ENCODE peak calls at places on chromosome 15, in seven cellular contexts. One of them, this sample, is unnamed.

GRCh38 chr15:53962646-53963561 is 15.3 kb upstream of the UNC13C start:
- DNase-seq in germinal center: no peak
- DNase-seq in activated CD8-positive, alpha-beta memory T cell treated with anti-CD3 and anti-CD28 coated beads, Interleukin-2, amount 50 U/mL, for 4 hours: no peak
- DNase-seq in activated CD4-positive, alpha-beta T cell treated with anti-CD3 and anti-CD28 coated beads, Interleukin-2, amount 50 U/mL, for 24 hours: no peak
- DNase-seq in stimulated activated CD4-positive, alpha-beta T cell treated with anti-CD3 and anti-CD28 coated beads, Interleukin-2, amount 100 ng/mL, for 24 hours: peak
- DNase-seq in amniotic stem cell: no peak
- DNase-seq in H4: peak
- DNase-seq in this sample: peak

GRCh38 chr15:66873856-66874255 is 171.8 kb downstream of the SMAD6 start:
- DNase-seq in germinal center: no peak
- DNase-seq in activated CD8-positive, alpha-beta memory T cell treated with anti-CD3 and anti-CD28 coated beads, Interleukin-2, amount 50 U/mL, for 4 hours: no peak
- DNase-seq in activated CD4-positive, alpha-beta T cell treated with anti-CD3 and anti-CD28 coated beads, Interleukin-2, amount 50 U/mL, for 24 hours: no peak
- DNase-seq in stimulated activated CD4-positive, alpha-beta T cell treated with anti-CD3 and anti-CD28 coated beads, Interleukin-2, amount 100 ng/mL, for 24 hours: no peak
- DNase-seq in amniotic stem cell: no peak
- DNase-seq in H4: peak
- DNase-seq in this sample: no peak

GRCh38 chr15:66685638-66686150 is 16.3 kb upstream of the SMAD6 start:
- DNase-seq in germinal center: no peak
- DNase-seq in activated CD8-positive, alpha-beta memory T cell treated with anti-CD3 and anti-CD28 coated beads, Interleukin-2, amount 50 U/mL, for 4 hours: no peak
- DNase-seq in activated CD4-positive, alpha-beta T cell treated with anti-CD3 and anti-CD28 coated beads, Interleukin-2, amount 50 U/mL, for 24 hours: no peak
- DNase-seq in stimulated activated CD4-positive, alpha-beta T cell treated with anti-CD3 and anti-CD28 coated beads, Interleukin-2, amount 100 ng/mL, for 24 hours: no peak
- DNase-seq in amniotic stem cell: no peak
- DNase-seq in H4: no peak
- DNase-seq in this sample: no peak

GRCh38 chr15:65085990-65086679 is 9.6 kb downstream of the KBTBD13 start:
- DNase-seq in germinal center: no peak
- DNase-seq in activated CD8-positive, alpha-beta memory T cell treated with anti-CD3 and anti-CD28 coated beads, Interleukin-2, amount 50 U/mL, for 4 hours: no peak
- DNase-seq in activated CD4-positive, alpha-beta T cell treated with anti-CD3 and anti-CD28 coated beads, Interleukin-2, amount 50 U/mL, for 24 hours: no peak
- DNase-seq in stimulated activated CD4-positive, alpha-beta T cell treated with anti-CD3 and anti-CD28 coated beads, Interleukin-2, amount 100 ng/mL, for 24 hours: peak
- DNase-seq in amniotic stem cell: no peak
- DNase-seq in H4: no peak
- DNase-seq in this sample: peak

GRCh38 chr15:80228959-80229610 is 22.9 kb downstream of the CTXND1 start:
- DNase-seq in germinal center: no peak
- DNase-seq in activated CD8-positive, alpha-beta memory T cell treated with anti-CD3 and anti-CD28 coated beads, Interleukin-2, amount 50 U/mL, for 4 hours: no peak
- DNase-seq in activated CD4-positive, alpha-beta T cell treated with anti-CD3 and anti-CD28 coated beads, Interleukin-2, amount 50 U/mL, for 24 hours: no peak
- DNase-seq in stimulated activated CD4-positive, alpha-beta T cell treated with anti-CD3 and anti-CD28 coated beads, Interleukin-2, amount 100 ng/mL, for 24 hours: no peak
- DNase-seq in amniotic stem cell: no peak
- DNase-seq in H4: peak
- DNase-seq in this sample: no peak

GRCh38 chr15:31474059-31474868 is 147.6 kb downstream of the KLF13 start:
- DNase-seq in germinal center: no peak
- DNase-seq in activated CD8-positive, alpha-beta memory T cell treated with anti-CD3 and anti-CD28 coated beads, Interleukin-2, amount 50 U/mL, for 4 hours: no peak
- DNase-seq in activated CD4-positive, alpha-beta T cell treated with anti-CD3 and anti-CD28 coated beads, Interleukin-2, amount 50 U/mL, for 24 hours: no peak
- DNase-seq in stimulated activated CD4-positive, alpha-beta T cell treated with anti-CD3 and anti-CD28 coated beads, Interleukin-2, amount 100 ng/mL, for 24 hours: peak
- DNase-seq in amniotic stem cell: no peak
- DNase-seq in H4: no peak
- DNase-seq in this sample: no peak

GRCh38 chr15:75620776-75621536 is 4.6 kb downstream of the SNUPN start:
- DNase-seq in germinal center: no peak
- DNase-seq in activated CD8-positive, alpha-beta memory T cell treated with anti-CD3 and anti-CD28 coated beads, Interleukin-2, amount 50 U/mL, for 4 hours: no peak
- DNase-seq in activated CD4-positive, alpha-beta T cell treated with anti-CD3 and anti-CD28 coated beads, Interleukin-2, amount 50 U/mL, for 24 hours: no peak
- DNase-seq in stimulated activated CD4-positive, alpha-beta T cell treated with anti-CD3 and anti-CD28 coated beads, Interleukin-2, amount 100 ng/mL, for 24 hours: peak
- DNase-seq in amniotic stem cell: no peak
- DNase-seq in H4: peak
- DNase-seq in this sample: no peak

GRCh38 chr15:99122831-99123705 is 18.2 kb downstream of the SYNM start:
- DNase-seq in germinal center: no peak
- DNase-seq in activated CD8-positive, alpha-beta memory T cell treated with anti-CD3 and anti-CD28 coated beads, Interleukin-2, amount 50 U/mL, for 4 hours: no peak
- DNase-seq in activated CD4-positive, alpha-beta T cell treated with anti-CD3 and anti-CD28 coated beads, Interleukin-2, amount 50 U/mL, for 24 hours: no peak
- DNase-seq in stimulated activated CD4-positive, alpha-beta T cell treated with anti-CD3 and anti-CD28 coated beads, Interleukin-2, amount 100 ng/mL, for 24 hours: no peak
- DNase-seq in amniotic stem cell: no peak
- DNase-seq in H4: no peak
- DNase-seq in this sample: no peak

GRCh38 chr15:27681038-27681437 is 418.1 kb downstream of the OCA2 start:
- DNase-seq in germinal center: no peak
- DNase-seq in activated CD8-positive, alpha-beta memory T cell treated with anti-CD3 and anti-CD28 coated beads, Interleukin-2, amount 50 U/mL, for 4 hours: no peak
- DNase-seq in activated CD4-positive, alpha-beta T cell treated with anti-CD3 and anti-CD28 coated beads, Interleukin-2, amount 50 U/mL, for 24 hours: no peak
- DNase-seq in stimulated activated CD4-positive, alpha-beta T cell treated with anti-CD3 and anti-CD28 coated beads, Interleukin-2, amount 100 ng/mL, for 24 hours: peak
- DNase-seq in amniotic stem cell: no peak
- DNase-seq in H4: no peak
- DNase-seq in this sample: no peak

GRCh38 chr15:72472907-72473669 is 1.0 kb upstream of the ARIH1 start:
- DNase-seq in germinal center: no peak
- DNase-seq in activated CD8-positive, alpha-beta memory T cell treated with anti-CD3 and anti-CD28 coated beads, Interleukin-2, amount 50 U/mL, for 4 hours: no peak
- DNase-seq in activated CD4-positive, alpha-beta T cell treated with anti-CD3 and anti-CD28 coated beads, Interleukin-2, amount 50 U/mL, for 24 hours: no peak
- DNase-seq in stimulated activated CD4-positive, alpha-beta T cell treated with anti-CD3 and anti-CD28 coated beads, Interleukin-2, amount 100 ng/mL, for 24 hours: no peak
- DNase-seq in amniotic stem cell: no peak
- DNase-seq in H4: no peak
- DNase-seq in this sample: no peak

This sample was measured in NCI-H69.